ENCODE peak calls at places on chromosomes 16 and 17, in eight cellular contexts. One of them, this sample, is unnamed.
A peak's percentile ranks its signal among the peaks of the same experiment; 100 is the strongest.

GRCh38 chr16:695355-696089 is 5.3 kb upstream of the WDR24 start:
- DNase-seq in brain microvascular endothelial cell: no peak
- DNase-seq in activated naive CD4-positive, alpha-beta T cell treated with anti-CD3 and anti-CD28 coated beads for 36 hours: peak; percentile 69
- DNase-seq in SW 1271: no peak
- DNase-seq in hypothalamus: no peak
- DNase-seq in T47D: no peak
- DNase-seq in fibroblast of villous mesenchyme: no peak
- DNase-seq in BE2C: no peak
- DNase-seq in this sample: peak; percentile 90

GRCh38 chr16:73048292-73049050 is 543 bp upstream of the ZFHX3 start:
- DNase-seq in brain microvascular endothelial cell: no peak
- DNase-seq in activated naive CD4-positive, alpha-beta T cell treated with anti-CD3 and anti-CD28 coated beads for 36 hours: no peak
- DNase-seq in SW 1271: peak; percentile 62
- DNase-seq in hypothalamus: no peak
- DNase-seq in T47D: no peak
- DNase-seq in fibroblast of villous mesenchyme: peak; percentile 41
- DNase-seq in BE2C: peak; percentile 47
- DNase-seq in this sample: no peak

GRCh38 chr17:77610980-77611641 is 347.4 kb upstream of the TNRC6C start:
- DNase-seq in brain microvascular endothelial cell: no peak
- DNase-seq in activated naive CD4-positive, alpha-beta T cell treated with anti-CD3 and anti-CD28 coated beads for 36 hours: no peak
- DNase-seq in SW 1271: no peak
- DNase-seq in hypothalamus: no peak
- DNase-seq in T47D: no peak
- DNase-seq in fibroblast of villous mesenchyme: peak; percentile 26
- DNase-seq in BE2C: no peak
- DNase-seq in this sample: no peak

GRCh38 chr17:45666046-45666600 is 118.0 kb upstream of the CRHR1 start:
- DNase-seq in brain microvascular endothelial cell: no peak
- DNase-seq in activated naive CD4-positive, alpha-beta T cell treated with anti-CD3 and anti-CD28 coated beads for 36 hours: no peak
- DNase-seq in SW 1271: no peak
- DNase-seq in hypothalamus: no peak
- DNase-seq in T47D: no peak
- DNase-seq in fibroblast of villous mesenchyme: no peak
- DNase-seq in BE2C: no peak
- DNase-seq in this sample: no peak

GRCh38 chr16:559411-560207 is 585 bp upstream of the PRR35 start:
- DNase-seq in brain microvascular endothelial cell: no peak
- DNase-seq in activated naive CD4-positive, alpha-beta T cell treated with anti-CD3 and anti-CD28 coated beads for 36 hours: no peak
- DNase-seq in SW 1271: no peak
- DNase-seq in hypothalamus: no peak
- DNase-seq in T47D: no peak
- DNase-seq in fibroblast of villous mesenchyme: no peak
- DNase-seq in BE2C: no peak
- DNase-seq in this sample: no peak

GRCh38 chr16:89560413-89561194 is at the start of gene RPL13:
- DNase-seq in brain microvascular endothelial cell: peak; percentile 93
- DNase-seq in activated naive CD4-positive, alpha-beta T cell treated with anti-CD3 and anti-CD28 coated beads for 36 hours: peak; percentile 96
- DNase-seq in SW 1271: peak; percentile 90
- DNase-seq in hypothalamus: peak; percentile 88
- DNase-seq in T47D: peak; percentile 99
- DNase-seq in fibroblast of villous mesenchyme: peak; percentile 96
- DNase-seq in BE2C: peak; percentile 96
- DNase-seq in this sample: peak; percentile 99

GRCh38 chr17:7530294-7530900 is 18.5 kb upstream of the TNFSF12 start:
- DNase-seq in brain microvascular endothelial cell: no peak
- DNase-seq in activated naive CD4-positive, alpha-beta T cell treated with anti-CD3 and anti-CD28 coated beads for 36 hours: no peak
- DNase-seq in SW 1271: no peak
- DNase-seq in hypothalamus: no peak
- DNase-seq in T47D: no peak
- DNase-seq in fibroblast of villous mesenchyme: no peak
- DNase-seq in BE2C: no peak
- DNase-seq in this sample: no peak

GRCh38 chr16:2587891-2588565 is 50.2 kb downstream of the PDPK1 start:
- DNase-seq in brain microvascular endothelial cell: no peak
- DNase-seq in activated naive CD4-positive, alpha-beta T cell treated with anti-CD3 and anti-CD28 coated beads for 36 hours: no peak
- DNase-seq in SW 1271: no peak
- DNase-seq in hypothalamus: no peak
- DNase-seq in T47D: no peak
- DNase-seq in fibroblast of villous mesenchyme: no peak
- DNase-seq in BE2C: no peak
- DNase-seq in this sample: no peak

GRCh38 chr17:2400474-2400866 is 390 bp downstream of the MNT start:
- DNase-seq in brain microvascular endothelial cell: no peak
- DNase-seq in activated naive CD4-positive, alpha-beta T cell treated with anti-CD3 and anti-CD28 coated beads for 36 hours: peak; percentile 70
- DNase-seq in SW 1271: no peak
- DNase-seq in hypothalamus: no peak
- DNase-seq in T47D: no peak
- DNase-seq in fibroblast of villous mesenchyme: peak; percentile 64
- DNase-seq in BE2C: peak; percentile 44
- DNase-seq in this sample: peak; percentile 67

GRCh38 chr16:59633996-59634579 is 900.0 kb upstream of the GOT2 start:
- DNase-seq in brain microvascular endothelial cell: peak; percentile 62
- DNase-seq in activated naive CD4-positive, alpha-beta T cell treated with anti-CD3 and anti-CD28 coated beads for 36 hours: no peak
- DNase-seq in SW 1271: no peak
- DNase-seq in hypothalamus: no peak
- DNase-seq in T47D: no peak
- DNase-seq in fibroblast of villous mesenchyme: peak; percentile 35
- DNase-seq in BE2C: no peak
- DNase-seq in this sample: no peak

GRCh38 chr17:69175812-69176517 is 34.3 kb upstream of the ABCA6 start:
- DNase-seq in brain microvascular endothelial cell: peak; percentile 92
- DNase-seq in activated naive CD4-positive, alpha-beta T cell treated with anti-CD3 and anti-CD28 coated beads for 36 hours: no peak
- DNase-seq in SW 1271: peak; percentile 90
- DNase-seq in hypothalamus: no peak
- DNase-seq in T47D: no peak
- DNase-seq in fibroblast of villous mesenchyme: peak; percentile 85
- DNase-seq in BE2C: no peak
- DNase-seq in this sample: no peak

GRCh38 chr16:8878523-8878911 is 3.6 kb upstream of the LITAFD start:
- DNase-seq in brain microvascular endothelial cell: peak; percentile 42
- DNase-seq in activated naive CD4-positive, alpha-beta T cell treated with anti-CD3 and anti-CD28 coated beads for 36 hours: no peak
- DNase-seq in SW 1271: no peak
- DNase-seq in hypothalamus: no peak
- DNase-seq in T47D: no peak
- DNase-seq in fibroblast of villous mesenchyme: peak; percentile 89
- DNase-seq in BE2C: no peak
- DNase-seq in this sample: no peak

GRCh38 chr16:11685844-11686618 is 17.8 kb downstream of the SNN start:
- DNase-seq in brain microvascular endothelial cell: no peak
- DNase-seq in activated naive CD4-positive, alpha-beta T cell treated with anti-CD3 and anti-CD28 coated beads for 36 hours: no peak
- DNase-seq in SW 1271: no peak
- DNase-seq in hypothalamus: no peak
- DNase-seq in T47D: no peak
- DNase-seq in fibroblast of villous mesenchyme: peak; percentile 63
- DNase-seq in BE2C: no peak
- DNase-seq in this sample: no peak

GRCh38 chr17:50947844-50948514 is 81.8 kb upstream of the TOB1 start:
- DNase-seq in brain microvascular endothelial cell: no peak
- DNase-seq in activated naive CD4-positive, alpha-beta T cell treated with anti-CD3 and anti-CD28 coated beads for 36 hours: peak; percentile 6
- DNase-seq in SW 1271: no peak
- DNase-seq in hypothalamus: no peak
- DNase-seq in T47D: peak; percentile 60
- DNase-seq in fibroblast of villous mesenchyme: no peak
- DNase-seq in BE2C: peak; percentile 81
- DNase-seq in this sample: peak; percentile 18

GRCh38 chr17:13541032-13541480 is 60.7 kb downstream of the HS3ST3A1 start:
- DNase-seq in brain microvascular endothelial cell: peak; percentile 92
- DNase-seq in activated naive CD4-positive, alpha-beta T cell treated with anti-CD3 and anti-CD28 coated beads for 36 hours: no peak
- DNase-seq in SW 1271: no peak
- DNase-seq in hypothalamus: no peak
- DNase-seq in T47D: no peak
- DNase-seq in fibroblast of villous mesenchyme: peak; percentile 98
- DNase-seq in BE2C: no peak
- DNase-seq in this sample: no peak

GRCh38 chr16:70527315-70527996 is 3.8 kb downstream of the SF3B3 start:
- DNase-seq in brain microvascular endothelial cell: no peak
- DNase-seq in activated naive CD4-positive, alpha-beta T cell treated with anti-CD3 and anti-CD28 coated beads for 36 hours: no peak
- DNase-seq in SW 1271: no peak
- DNase-seq in hypothalamus: no peak
- DNase-seq in T47D: no peak
- DNase-seq in fibroblast of villous mesenchyme: no peak
- DNase-seq in BE2C: no peak
- DNase-seq in this sample: no peak

GRCh38 chr17:48992433-48992832 is 4.8 kb upstream of the IGF2BP1 start:
- DNase-seq in brain microvascular endothelial cell: no peak
- DNase-seq in activated naive CD4-positive, alpha-beta T cell treated with anti-CD3 and anti-CD28 coated beads for 36 hours: no peak
- DNase-seq in SW 1271: no peak
- DNase-seq in hypothalamus: no peak
- DNase-seq in T47D: no peak
- DNase-seq in fibroblast of villous mesenchyme: no peak
- DNase-seq in BE2C: no peak
- DNase-seq in this sample: no peak

This sample was measured in GM13977.